ENCODE peak calls at places on chromosomes 11 and 22, in ten cellular contexts. L is mammary epithelial cell, Z is colonic mucosa, Q is PC-3, Y is H1, B is neural progenitor cell, X is SK-N-SH, U is endothelial cell of umbilical vein, J is IMR-90, A is fibroblast of lung. P is an unnamed sample.

GRCh38 chr11:119536801-119537200 is 113.8 kb upstream of the THY1 start:
- DNase-seq in L (no peak), Z (no peak), Q (no peak), Y (no peak), B (no peak), X (no peak), U (no peak), J (no peak), A (no peak), P (no peak)

GRCh38 chr22:19057999-19058491 is 64.2 kb downstream of the DGCR2 start:
- DNase-seq in L (no peak), Z (no peak), Q (no peak), Y (no peak), B (no peak), X (no peak), U (no peak), J (no peak), A (no peak), P (peak)

GRCh38 chr22:45407793-45408192 is 5.6 kb downstream of the SMC1B start:
- DNase-seq in L (no peak), Z (no peak), Q (no peak), Y (no peak), B (no peak), X (no peak), U (no peak), J (no peak), A (no peak), P (no peak)

GRCh38 chr11:65381721-65382035 is 768 bp downstream of the SLC25A45 start:
- DNase-seq in L (no peak), Z (no peak), Q (peak), Y (no peak), B (no peak), X (no peak), U (no peak), J (no peak), A (peak), P (no peak)

GRCh38 chr11:47466701-47467250 is 17.8 kb upstream of the RAPSN start:
- DNase-seq in L (no peak), Z (peak), Q (no peak), Y (no peak), B (peak), X (peak), U (peak), J (no peak), A (peak), P (peak)

GRCh38 chr22:47289316-47289985 is 527.0 kb downstream of the TBC1D22A start:
- DNase-seq in L (no peak), Z (no peak), Q (no peak), Y (no peak), B (no peak), X (no peak), U (no peak), J (no peak), A (no peak), P (peak)

GRCh38 chr11:65485820-65486219 is 13.0 kb upstream of the MALAT1 start:
- DNase-seq in L (peak), Z (peak), Q (no peak), Y (no peak), B (no peak), X (no peak), U (no peak), J (no peak), A (no peak), P (no peak)

GRCh38 chr22:50184004-50184461 is 1.7 kb upstream of the TRABD start:
- DNase-seq in L (no peak), Z (peak), Q (peak), Y (no peak), B (peak), X (no peak), U (no peak), J (peak), A (peak), P (peak)

GRCh38 chr11:66479741-66480115 is 506 bp upstream of the DPP3 start:
- DNase-seq in L (no peak), Z (peak), Q (no peak), Y (no peak), B (no peak), X (no peak), U (no peak), J (no peak), A (no peak), P (no peak)

GRCh38 chr22:29503811-29504372 is 23.9 kb downstream of the NEFH start:
- DNase-seq in L (no peak), Z (peak), Q (peak), Y (no peak), B (peak), X (no peak), U (no peak), J (peak), A (peak), P (no peak)

GRCh38 chr11:1138053-1138452 is 19.7 kb upstream of the MUC5AC start:
- DNase-seq in L (peak), Z (no peak), Q (peak), Y (no peak), B (no peak), X (no peak), U (no peak), J (peak), A (peak), P (no peak)

GRCh38 chr11:44031549-44031948 is 16.2 kb upstream of the ACCSL start:
- DNase-seq in L (no peak), Z (no peak), Q (no peak), Y (no peak), B (no peak), X (no peak), U (no peak), J (no peak), A (no peak), P (no peak)

GRCh38 chr11:3086114-3086513 is 28.9 kb upstream of the CARS1 start:
- DNase-seq in L (no peak), Z (no peak), Q (no peak), Y (no peak), B (no peak), X (no peak), U (no peak), J (no peak), A (no peak), P (no peak)

GRCh38 chr11:12639388-12639787 is 34.8 kb upstream of the TEAD1 start:
- DNase-seq in L (no peak), Z (no peak), Q (no peak), Y (no peak), B (no peak), X (no peak), U (no peak), J (no peak), A (no peak), P (no peak)

DNA sequence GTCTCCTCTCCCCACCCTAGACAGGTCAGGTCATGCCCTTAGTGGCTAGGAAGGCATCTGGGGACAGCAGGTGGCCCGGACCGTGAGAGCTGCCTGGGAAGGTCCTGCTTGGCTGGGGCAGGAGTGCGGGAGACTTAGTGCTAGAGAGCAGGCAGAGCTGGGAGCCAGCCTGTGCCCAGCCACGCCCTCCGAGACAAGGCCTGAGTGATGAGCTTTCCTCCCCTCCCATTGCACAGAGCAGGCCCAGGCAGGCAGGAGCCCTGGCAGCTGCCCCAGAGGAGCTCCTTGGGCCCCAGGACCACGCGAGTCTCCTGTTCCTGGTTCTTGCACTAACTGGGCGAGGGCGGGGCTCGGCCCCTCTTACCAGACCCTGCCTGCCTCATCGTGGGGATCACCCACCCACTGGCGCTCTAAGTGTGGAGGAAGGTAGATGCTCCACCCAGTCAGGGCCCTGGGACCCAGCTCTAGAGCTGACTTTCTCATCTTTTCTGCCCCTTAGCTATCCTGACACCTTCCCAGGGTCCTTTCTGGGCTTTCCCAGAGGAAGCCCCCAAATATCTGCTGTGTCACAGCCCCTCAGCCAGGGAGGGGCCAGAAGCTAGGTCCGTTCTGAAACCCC is 44.9 kb downstream of the MACROD1 start:
- DNase-seq in L (peak), Z (no peak), Q (no peak), Y (no peak), B (no peak), X (no peak), U (no peak), J (peak), A (peak), P (no peak)
- H3K9ac ChIP-seq in L (no peak), Z (no peak), Q (no peak), Y (no peak), B (no peak), X (peak), U (no peak), J (peak), A (no peak), P (no peak)

GRCh38 chr22:17638432-17639237 is at the start of gene BCL2L13:
- DNase-seq in L (peak), Z (peak), Q (peak), Y (peak), B (peak), X (peak), U (peak), J (peak), A (peak), P (peak)

GRCh38 chr22:17633998-17634323 is 4.6 kb upstream of the BCL2L13 start:
- DNase-seq in L (no peak), Z (no peak), Q (no peak), Y (no peak), B (no peak), X (no peak), U (no peak), J (no peak), A (no peak), P (no peak)

GRCh38 chr22:17634696-17635095 is 3.9 kb upstream of the BCL2L13 start:
- DNase-seq in L (no peak), Z (no peak), Q (no peak), Y (no peak), B (no peak), X (no peak), U (no peak), J (no peak), A (no peak), P (no peak)

GRCh38 chr22:17638182-17638431 is 450 bp upstream of the BCL2L13 start:
- DNase-seq in L (no peak), Z (no peak), Q (no peak), Y (no peak), B (no peak), X (no peak), U (no peak), J (no peak), A (no peak), P (no peak)

DNA sequence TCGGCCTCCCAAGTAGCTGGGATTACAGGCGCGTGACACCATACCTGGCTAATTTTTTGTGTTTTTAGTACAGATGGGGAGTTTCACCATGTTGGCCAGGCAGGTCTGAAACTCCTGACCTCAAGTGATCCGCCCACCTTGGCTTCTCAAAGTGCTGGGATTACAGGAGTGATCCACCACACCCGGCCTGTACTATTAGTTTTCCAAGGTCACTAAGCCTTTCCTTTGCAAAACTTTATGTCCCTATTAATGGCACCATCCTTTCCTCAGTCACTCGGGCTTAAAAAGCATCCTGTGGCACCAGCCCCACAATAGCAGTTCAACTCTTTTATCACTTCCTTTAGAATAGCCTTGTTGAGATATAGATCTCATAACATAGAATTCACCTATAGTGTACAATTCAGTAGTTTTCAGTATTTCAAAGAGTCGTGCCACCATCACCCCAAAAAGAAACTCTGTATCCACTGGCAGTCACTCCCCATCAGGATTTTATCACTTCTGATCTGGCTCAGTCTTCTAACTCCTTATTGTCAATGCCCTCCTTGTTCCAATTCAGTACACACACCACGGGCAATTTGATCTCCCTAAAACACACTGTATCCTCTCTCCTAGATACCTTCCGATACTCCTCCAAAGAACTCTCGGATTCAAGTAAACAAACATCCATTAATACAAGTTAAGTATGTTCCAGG is 921 bp upstream of the BCL2L13 start:
- DNase-seq in L (no peak), Z (peak), Q (no peak), Y (no peak), B (no peak), X (no peak), U (no peak), J (no peak), A (no peak), P (no peak)
- TF ChIP-seq CTCF in L (no peak), Z (no peak), Q (no peak), Y (no peak), B (no peak), X (no peak), U (no peak), J (no peak), A (no peak), P (no peak)

GRCh38 chr11:41779401-41779960 is 320.0 kb upstream of the LRRC4C start:
- DNase-seq in L (no peak), Z (peak), Q (no peak), Y (no peak), B (no peak), X (no peak), U (no peak), J (no peak), A (no peak), P (no peak)
- H3K27ac ChIP-seq in L (no peak), Z (peak), Q (no peak), Y (no peak), B (no peak), X (no peak), U (no peak), J (no peak), A (no peak), P (no peak)

GRCh38 chr11:10379871-10380568 is 75.0 kb upstream of the AMPD3 start:
- DNase-seq in L (peak), Z (no peak), Q (peak), Y (no peak), B (no peak), X (no peak), U (no peak), J (peak), A (no peak), P (no peak)
- H3K9ac ChIP-seq in L (no peak), Z (no peak), Q (no peak), Y (no peak), B (no peak), X (no peak), U (no peak), J (no peak), A (no peak), P (no peak)

GRCh38 chr11:69627551-69627950 is 13.4 kb upstream of the CCND1 start:
- DNase-seq in L (no peak), Z (no peak), Q (no peak), Y (no peak), B (no peak), X (no peak), U (no peak), J (no peak), A (no peak), P (no peak)

GRCh38 chr11:69634069-69634468 is 6.9 kb upstream of the CCND1 start:
- DNase-seq in L (no peak), Z (no peak), Q (no peak), Y (no peak), B (no peak), X (no peak), U (no peak), J (no peak), A (no peak), P (no peak)

GRCh38 chr11:69634590-69634989 is 6.4 kb upstream of the CCND1 start:
- DNase-seq in L (no peak), Z (no peak), Q (no peak), Y (no peak), B (no peak), X (no peak), U (no peak), J (no peak), A (no peak), P (no peak)

GRCh38 chr11:69632900-69633299 is 8.1 kb upstream of the CCND1 start:
- DNase-seq in L (no peak), Z (no peak), Q (no peak), Y (no peak), B (no peak), X (no peak), U (no peak), J (no peak), A (no peak), P (no peak)

GRCh38 chr11:69630009-69630870 is 10.7 kb upstream of the CCND1 start:
- DNase-seq in L (no peak), Z (no peak), Q (peak), Y (no peak), B (no peak), X (no peak), U (peak), J (no peak), A (no peak), P (no peak)
- TF ChIP-seq CTCF in L (no peak), Z (no peak), Q (no peak), Y (no peak), B (no peak), X (no peak), U (no peak), J (no peak), A (no peak), P (no peak)

DNA sequence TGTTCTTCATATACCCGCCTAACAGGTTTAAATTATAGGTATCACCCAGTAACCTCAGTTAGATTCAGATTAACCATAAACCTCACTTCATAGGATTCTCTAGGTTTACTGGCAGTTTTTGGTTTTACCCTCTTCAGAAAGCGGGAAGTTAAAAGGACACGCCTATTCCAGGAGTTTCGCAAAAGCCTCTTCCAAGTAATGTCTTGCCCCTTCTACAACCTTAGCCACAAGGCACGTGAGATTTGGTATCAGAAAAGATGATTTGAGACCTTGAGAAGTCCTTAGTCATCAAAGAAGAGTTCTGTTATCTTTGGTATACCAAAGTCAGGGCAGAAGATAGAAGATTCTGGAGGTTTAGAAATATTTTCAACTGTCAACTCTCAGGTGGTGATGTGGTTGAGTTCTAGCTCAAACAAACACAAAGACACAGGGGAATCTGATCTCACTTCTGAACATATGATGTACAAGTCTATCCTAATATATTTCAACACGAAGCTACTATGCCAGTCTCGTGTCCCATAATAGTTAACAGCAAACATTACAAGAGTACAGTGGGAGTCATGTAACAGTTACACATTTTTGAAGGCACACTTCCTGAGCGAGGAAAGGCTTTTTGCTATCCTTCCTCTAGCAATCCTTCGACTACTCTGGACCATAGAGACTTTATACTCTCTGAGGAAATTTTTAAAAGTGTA is 103.5 kb downstream of the USP35 start:
- DNase-seq in L (no peak), Z (no peak), Q (no peak), Y (no peak), B (no peak), X (no peak), U (no peak), J (no peak), A (no peak), P (no peak)
- H3K27ac ChIP-seq in L (no peak), Z (no peak), Q (no peak), Y (no peak), B (no peak), X (no peak), U (no peak), J (no peak), A (no peak), P (no peak)

DNA sequence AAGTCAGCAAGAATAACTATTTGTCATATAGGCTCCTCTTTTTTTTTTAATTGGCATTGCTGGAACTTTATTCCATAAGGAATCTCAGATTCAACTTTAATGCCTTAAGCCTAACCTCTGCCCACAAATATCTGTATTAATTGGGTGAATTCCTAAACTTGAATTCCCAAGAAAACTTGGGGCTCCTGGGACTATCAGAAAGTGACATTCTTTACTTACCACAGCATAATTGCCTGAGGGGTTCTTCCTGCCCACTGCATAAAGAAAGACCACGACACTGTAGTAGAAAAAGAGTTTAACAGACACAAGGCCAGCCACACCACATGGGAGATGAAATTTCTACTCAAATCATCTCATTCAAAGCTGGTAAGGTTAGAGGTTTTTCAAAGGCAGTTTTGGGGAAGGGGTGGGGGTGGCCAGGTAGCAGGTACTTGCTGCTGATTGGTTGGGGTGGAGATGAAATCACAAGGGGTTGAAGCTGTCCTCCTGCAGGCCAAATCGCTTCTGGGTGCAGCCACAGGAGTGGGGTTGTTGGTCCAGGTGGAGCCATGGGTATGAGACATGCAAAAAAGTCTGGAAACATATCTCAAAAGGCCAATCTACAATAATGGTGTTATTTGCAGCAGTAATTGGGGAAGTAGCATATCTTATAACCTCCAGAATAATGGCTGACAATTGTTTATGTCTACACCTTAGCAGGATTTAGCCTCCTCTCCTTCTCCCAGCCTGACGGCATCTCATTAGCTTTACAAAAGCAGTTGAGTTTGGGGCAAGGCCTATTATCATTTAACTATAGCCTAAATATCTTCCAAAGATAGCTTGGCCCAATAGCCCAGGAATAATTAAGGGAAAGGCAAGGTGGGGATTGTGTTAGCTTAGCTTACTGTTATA is 4.8 kb upstream of the NLRP10 start:
- DNase-seq in L (no peak), Z (no peak), Q (no peak), Y (peak), B (no peak), X (no peak), U (no peak), J (no peak), A (no peak), P (no peak)
- H3K9ac ChIP-seq in L (no peak), Z (no peak), Q (no peak), Y (no peak), B (no peak), X (no peak), U (no peak), J (no peak), A (no peak), P (no peak)